ENCODE peak calls at places on chromosomes 3 and 15, in eight cellular contexts. U, X, H, B, M, Y, S and I are unnamed samples.

GRCh38 chr3:197564097-197564843 is 8.5 kb upstream of the BDH1 start:
- DNase-seq in S (no peak), X (no peak), M (no peak), U (no peak), H (no peak), Y (no peak), B (no peak), I (no peak)

GRCh38 chr15:98628216-98628615 is 20.1 kb upstream of the IGF1R start:
- DNase-seq in X (no peak), B (no peak), S (no peak), Y (no peak), U (no peak), H (no peak), M (no peak), I (no peak)

GRCh38 chr3:72065236-72065635 is 280.3 kb upstream of the PROK2 start:
- DNase-seq in M (no peak), Y (no peak), S (no peak), B (no peak), X (no peak), H (no peak), U (no peak), I (no peak)

GRCh38 chr15:67741313-67741712 is 84.0 kb upstream of the SKOR1 start:
- DNase-seq in U (no peak), S (no peak), H (no peak), X (no peak), Y (no peak), B (no peak), M (no peak), I (no peak)

GRCh38 chr3:172142074-172143059 is 103.0 kb downstream of the FNDC3B start:
- DNase-seq in U (no peak), Y (no peak), B (no peak), H (no peak), X (no peak), M (no peak), S (no peak), I (no peak)

GRCh38 chr15:51108933-51109550 is 14.3 kb upstream of the TNFAIP8L3 start:
- DNase-seq in X (no peak), M (no peak), S (no peak), H (no peak), Y (no peak), B (no peak), U (no peak), I (no peak)

GRCh38 chr3:133643611-133644010 is 18.1 kb downstream of the TOPBP1 start:
- DNase-seq in M (no peak), Y (no peak), X (no peak), U (no peak), B (no peak), S (no peak), H (no peak), I (no peak)

GRCh38 chr3:44729384-44729910 is at the start of gene ZNF501:
- DNase-seq in B (peak), H (peak), X (peak), Y (peak), M (peak), S (peak), U (peak), I (peak)

GRCh38 chr15:100230784-100231183 is 111.0 kb downstream of the ADAMTS17 start:
- DNase-seq in M (no peak), X (no peak), S (no peak), Y (no peak), H (peak), B (peak), U (no peak), I (no peak)

GRCh38 chr3:160635213-160635612 is 41.7 kb upstream of the ARL14 start:
- DNase-seq in S (no peak), B (no peak), M (no peak), X (no peak), Y (no peak), H (no peak), U (no peak), I (no peak)

GRCh38 chr3:170144437-170144843 is 37.1 kb downstream of the PHC3 start:
- DNase-seq in U (no peak), S (no peak), X (no peak), M (no peak), H (no peak), B (no peak), Y (no peak), I (no peak)

GRCh38 chr3:179149239-179149887 is 1.2 kb downstream of the PIK3CA start:
- DNase-seq in S (no peak), H (peak), Y (peak), X (no peak), U (no peak), B (no peak), M (no peak), I (peak)

GRCh38 chr3:32869513-32870047 is 51.8 kb downstream of the TRIM71 start:
- DNase-seq in X (no peak), Y (no peak), S (no peak), M (no peak), U (no peak), H (no peak), B (no peak), I (no peak)

DNA sequence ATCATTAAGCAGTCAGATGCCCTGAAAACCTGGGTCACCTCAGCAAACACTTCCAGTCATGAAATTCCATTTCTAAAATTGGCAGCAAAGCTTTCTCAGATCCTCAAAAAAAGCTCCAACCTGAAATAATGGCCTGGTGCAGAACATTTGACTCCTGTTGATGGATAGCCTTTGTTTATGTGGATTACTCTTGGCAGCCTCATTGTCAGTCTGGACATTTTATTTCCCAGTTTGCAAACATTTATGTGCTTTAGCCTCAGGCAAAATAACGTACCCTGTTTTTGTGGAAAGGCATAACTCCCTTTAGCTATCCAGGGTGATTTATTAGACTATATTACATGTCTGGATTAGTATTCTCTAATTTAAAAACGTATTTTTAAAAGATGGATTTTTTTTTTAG is 53.9 kb downstream of the PXYLP1 start:
- DNase-seq in M (no peak), X (no peak), U (no peak), B (no peak), H (no peak), S (no peak), Y (no peak), I (no peak)
- TF ChIP-seq POLR2A in M (no peak), X (no peak), U (no peak), B (no peak), H (no peak), S (no peak), Y (no peak), I (no peak)

GRCh38 chr3:42515976-42516375 is 13.5 kb downstream of the VIPR1 start:
- DNase-seq in U (no peak), X (no peak), Y (no peak), H (no peak), B (no peak), M (no peak), S (no peak), I (no peak)

GRCh38 chr3:42517143-42517542 is 14.7 kb downstream of the VIPR1 start:
- DNase-seq in X (no peak), B (no peak), H (no peak), M (no peak), S (no peak), U (no peak), Y (no peak), I (no peak)

GRCh38 chr3:42516443-42516842 is 14.0 kb downstream of the VIPR1 start:
- DNase-seq in Y (peak), B (no peak), U (no peak), X (no peak), H (no peak), S (no peak), M (no peak), I (no peak)

GRCh38 chr3:42514876-42515275 is 12.4 kb downstream of the VIPR1 start:
- DNase-seq in B (peak), H (no peak), M (no peak), S (no peak), X (no peak), U (no peak), Y (no peak), I (no peak)

GRCh38 chr3:42515391-42515916 is 13.0 kb downstream of the VIPR1 start:
- DNase-seq in S (peak), Y (no peak), X (no peak), M (no peak), U (no peak), H (peak), B (peak), I (peak)
- TF ChIP-seq POLR2A in S (no peak), Y (no peak), X (no peak), M (no peak), U (no peak), H (no peak), B (no peak), I (no peak)

DNA sequence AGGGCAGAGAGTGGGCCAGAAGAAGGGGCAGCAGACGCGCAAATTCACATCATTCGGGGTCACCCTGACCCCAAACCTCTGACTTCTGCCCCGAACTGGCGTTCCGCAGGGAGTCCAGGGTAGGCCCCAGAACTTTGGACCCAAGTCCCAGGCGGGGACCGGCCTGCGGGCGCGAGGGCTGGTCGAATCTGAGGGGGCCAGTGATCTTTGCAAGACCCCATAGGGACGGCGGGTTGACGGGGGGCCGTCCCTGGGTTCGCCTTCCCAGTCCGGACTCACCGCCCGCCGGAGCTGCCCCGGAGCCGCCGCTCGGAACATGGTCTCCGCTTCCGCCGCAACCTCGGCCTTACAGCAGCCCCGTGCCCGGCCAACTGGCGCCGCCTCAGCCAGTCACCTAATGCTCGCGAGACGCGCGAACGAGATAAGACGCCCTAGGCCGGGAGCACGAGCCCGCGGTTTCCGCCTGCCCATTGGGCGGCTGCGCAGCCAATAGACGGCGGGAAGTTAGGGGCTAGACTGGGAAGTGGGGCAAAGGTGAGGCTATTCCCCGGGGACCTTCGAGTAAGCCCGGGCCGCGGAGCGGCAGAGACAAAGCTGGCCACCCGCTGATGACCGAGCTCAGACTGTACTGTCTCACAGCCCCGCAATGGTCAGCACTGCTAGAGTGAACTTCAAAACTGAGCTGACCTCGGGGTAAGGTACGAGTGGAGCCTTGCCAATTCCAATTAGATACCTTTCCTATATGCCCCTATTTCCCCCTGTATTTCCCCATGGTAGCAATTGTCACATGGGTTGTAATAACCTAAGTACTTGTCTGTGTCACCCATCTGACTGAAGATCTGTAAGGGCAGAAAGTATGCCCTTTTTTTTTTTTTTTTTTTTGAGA is at the start of gene ETFA:
- DNase-seq in H (peak), B (peak), M (peak), X (peak), U (peak), S (peak), Y (peak), I (no peak)
- TF ChIP-seq POLR2A in H (peak), B (peak), M (peak), X (peak), U (peak), S (peak), Y (peak), I (no peak)

DNA sequence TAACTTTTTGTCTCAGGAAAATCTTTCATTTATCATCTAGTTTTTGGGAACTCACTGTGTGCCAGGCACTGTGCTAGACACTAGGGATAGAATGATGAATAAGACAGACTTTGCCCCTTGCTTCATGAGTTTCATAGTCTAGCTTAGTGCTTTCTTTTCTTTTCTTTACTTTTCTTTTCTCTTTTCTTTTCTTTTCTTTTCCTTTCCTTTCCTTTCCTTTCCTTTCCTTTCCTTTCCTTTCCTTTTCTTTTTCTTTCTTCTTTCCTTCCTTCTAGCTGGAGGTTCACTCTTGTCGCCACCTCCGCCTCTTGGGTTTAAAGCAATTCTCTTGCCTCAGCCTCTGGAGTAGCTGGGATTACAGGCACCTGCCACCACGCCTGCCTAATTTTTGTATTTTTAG is 172.9 kb downstream of the EDEM1 start:
- DNase-seq in B (no peak), S (no peak), X (no peak), U (no peak), M (no peak), H (no peak), Y (no peak), I (no peak)
- TF ChIP-seq POLR2A in B (no peak), S (no peak), X (no peak), U (no peak), M (no peak), H (no peak), Y (no peak), I (no peak)

GRCh38 chr3:9808345-9809037 is 1.6 kb upstream of the TTLL3 start:
- DNase-seq in X (no peak), M (peak), S (no peak), U (no peak), H (no peak), Y (no peak), B (no peak), I (no peak)

GRCh38 chr3:9809239-9809614 is 835 bp upstream of the TTLL3 start:
- DNase-seq in U (no peak), Y (no peak), M (no peak), X (no peak), H (no peak), B (no peak), S (no peak), I (no peak)

GRCh38 chr3:9810846-9811245 is 784 bp downstream of the TTLL3 start:
- DNase-seq in X (no peak), M (no peak), H (no peak), B (no peak), U (no peak), S (no peak), Y (no peak), I (no peak)

GRCh38 chr3:9810357-9810726 is 280 bp downstream of the TTLL3 start:
- DNase-seq in H (no peak), B (no peak), M (no peak), X (no peak), S (no peak), U (no peak), Y (no peak), I (no peak)

DNA sequence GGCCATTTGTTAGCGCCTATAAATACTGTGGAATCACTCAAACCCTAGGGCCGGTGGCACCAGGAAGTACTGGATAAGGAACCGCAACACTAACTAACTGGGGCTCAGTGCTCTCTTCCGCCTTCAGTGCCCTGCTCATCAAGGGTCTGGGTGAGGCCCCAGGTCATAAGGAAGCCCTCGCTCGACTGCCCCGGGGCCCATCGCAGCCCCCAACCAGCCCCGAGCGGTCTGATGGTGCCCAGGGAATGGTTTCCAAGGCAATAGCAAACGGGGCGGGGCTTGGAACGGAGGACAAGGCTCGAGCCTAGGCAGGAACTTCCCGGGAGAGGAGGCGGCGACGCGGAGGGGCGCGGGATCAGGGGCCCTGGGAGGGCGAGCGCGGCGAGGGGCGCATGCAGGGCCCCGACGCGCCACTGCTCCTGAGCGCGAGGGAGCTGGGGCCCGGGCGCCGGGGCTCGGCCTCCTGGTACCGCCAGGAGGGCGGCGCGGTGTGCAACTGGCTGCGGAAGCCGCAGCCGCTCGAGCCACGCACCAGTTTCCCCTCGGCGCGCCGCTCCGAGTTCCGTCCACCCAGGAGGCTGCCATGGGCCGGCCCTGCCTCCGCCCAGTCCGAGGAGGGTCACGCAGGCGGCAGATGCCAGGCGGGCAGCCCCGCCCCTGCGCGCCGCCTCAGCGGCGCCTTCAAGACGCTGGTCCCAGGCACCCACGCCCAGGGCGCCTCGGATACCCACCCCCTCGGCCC is at the start of gene TTLL3:
- DNase-seq in B (peak), U (no peak), S (peak), M (peak), Y (peak), X (peak), H (peak), I (no peak)
- TF ChIP-seq POLR2A in B (no peak), U (peak), S (peak), M (peak), Y (peak), X (peak), H (peak), I (no peak)

GRCh38 chr15:90955911-90956310 is 1.2 kb downstream of the RCCD1 start:
- DNase-seq in M (no peak), Y (no peak), B (no peak), U (no peak), H (peak), S (no peak), X (no peak), I (no peak)

GRCh38 chr15:90956551-90957104 is 1.9 kb downstream of the RCCD1 start:
- DNase-seq in H (peak), M (no peak), B (peak), Y (peak), X (peak), S (peak), U (no peak), I (no peak)

GRCh38 chr15:90952901-90953677 is 1.6 kb upstream of the RCCD1 start:
- DNase-seq in S (no peak), X (no peak), M (no peak), U (no peak), H (no peak), B (no peak), Y (no peak), I (no peak)

GRCh38 chr15:90953947-90954711 is 555 bp upstream of the RCCD1 start:
- DNase-seq in X (no peak), M (no peak), U (no peak), H (no peak), B (no peak), S (no peak), Y (no peak), I (no peak)

GRCh38 chr15:90954712-90955671 is at the start of gene RCCD1:
- DNase-seq in M (peak), H (peak), S (peak), U (peak), X (peak), Y (peak), B (peak), I (no peak)
- TF ChIP-seq POLR2A in M (peak), H (peak), S (peak), U (peak), X (peak), Y (peak), B (peak), I (peak)

GRCh38 chr3:7204848-7205156 is 343.9 kb downstream of the GRM7 start:
- DNase-seq in H (no peak), B (no peak), X (no peak), M (no peak), S (no peak), Y (no peak), U (no peak), I (no peak)

GRCh38 chr3:7203969-7204847 is 343.3 kb downstream of the GRM7 start:
- DNase-seq in H (no peak), Y (no peak), X (no peak), U (no peak), S (no peak), M (no peak), B (no peak), I (no peak)

GRCh38 chr3:7205535-7206331 is 344.8 kb downstream of the GRM7 start:
- DNase-seq in H (no peak), U (no peak), X (no peak), Y (no peak), S (no peak), M (no peak), B (no peak), I (no peak)

GRCh38 chr3:7207092-7207491 is 346.2 kb downstream of the GRM7 start:
- DNase-seq in B (no peak), Y (no peak), X (no peak), S (no peak), U (no peak), M (no peak), H (no peak), I (no peak)

GRCh38 chr3:7201784-7202183 is 340.9 kb downstream of the GRM7 start:
- DNase-seq in X (no peak), Y (no peak), S (no peak), M (no peak), B (no peak), H (no peak), U (no peak), I (no peak)
- TF ChIP-seq POLR2A in X (no peak), Y (no peak), S (no peak), M (no peak), B (no peak), H (no peak), U (no peak), I (no peak)

DNA sequence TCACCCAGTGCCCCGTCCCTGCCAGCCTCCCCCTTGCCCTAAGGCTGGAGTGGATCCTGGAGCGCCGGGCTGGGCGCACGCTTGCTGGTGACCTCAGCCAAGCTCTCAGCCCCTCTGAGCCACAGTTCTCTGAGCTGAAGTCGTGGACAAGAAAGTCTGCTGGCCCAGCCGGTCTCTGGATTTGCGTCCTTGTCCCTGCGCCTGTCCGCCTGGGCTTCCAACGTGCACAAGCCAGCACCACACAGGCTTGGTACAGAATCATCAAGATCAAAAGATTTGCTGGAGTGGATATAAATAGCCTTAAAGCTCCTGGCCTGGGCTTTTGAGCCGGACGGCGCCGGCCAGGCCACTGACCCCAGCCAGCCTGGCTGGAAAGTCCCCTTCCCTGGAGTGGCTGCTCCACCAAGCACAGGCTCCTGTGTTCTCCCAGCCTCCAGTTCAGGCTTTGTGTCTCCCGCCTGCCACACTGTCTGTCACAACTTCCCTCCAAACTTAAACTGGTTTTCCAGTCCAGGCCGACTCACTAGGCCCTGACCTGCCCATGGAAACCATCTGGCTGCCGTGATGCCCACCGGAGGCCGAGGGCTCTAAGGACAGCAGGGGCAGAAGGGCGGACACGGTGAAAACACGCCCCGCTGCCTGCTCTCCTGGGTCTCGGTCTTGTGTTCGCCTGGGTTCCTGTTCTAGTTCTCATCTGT is 156.2 kb downstream of the NUP210 start:
- DNase-seq in S (peak), M (no peak), Y (peak), X (no peak), B (no peak), U (no peak), H (no peak), I (no peak)
- TF ChIP-seq POLR2A in S (peak), M (no peak), Y (peak), X (no peak), B (no peak), U (no peak), H (no peak), I (no peak)